ENCODE peak calls at places on chromosomes 1 and 21, in nine cellular contexts. Y, F, Z, C, S, Q, V, D and K are unnamed samples.
A peak's percentile ranks its signal among the peaks of the same experiment; 100 is the strongest.

GRCh38 chr1:203692565-203693470 is 66.2 kb downstream of the ATP2B4 start:
- DNase-seq in Y (no peak), Q (peak; percentile 8), D (no peak), C (peak; percentile 97), Z (peak; percentile 96), V (peak; percentile 86), S (peak; percentile 55), F (peak; percentile 86), K (peak; percentile 69)

GRCh38 chr1:58710190-58710589 is 10.3 kb upstream of the MYSM1 start:
- DNase-seq in V (no peak), F (no peak), Y (no peak), S (no peak), Q (no peak), Z (no peak), C (no peak), D (no peak), K (no peak)

GRCh38 chr1:58457023-58457635 is 89.4 kb downstream of the OMA1 start:
- DNase-seq in Q (no peak), V (no peak), Z (no peak), S (no peak), D (no peak), F (no peak), C (no peak), Y (no peak), K (no peak)

GRCh38 chr1:2128189-2128901 is 66.2 kb downstream of the FAAP20 start:
- DNase-seq in V (no peak), Z (no peak), Y (no peak), F (no peak), S (no peak), Q (no peak), C (no peak), D (no peak), K (no peak)

GRCh38 chr1:54227091-54227602 is 27.2 kb downstream of the MRPL37 start:
- DNase-seq in C (peak; percentile 91), Y (no peak), V (no peak), S (peak; percentile 31), D (peak; percentile 19), F (no peak), Q (no peak), Z (peak; percentile 51), K (peak; percentile 72)

GRCh38 chr1:229769006-229769405 is 143.0 kb downstream of the URB2 start:
- DNase-seq in S (no peak), Y (no peak), Q (no peak), C (no peak), Z (no peak), V (no peak), F (no peak), D (no peak), K (no peak)

GRCh38 chr1:27332536-27333281 is 9.1 kb upstream of the SYTL1 start:
- DNase-seq in Q (no peak), C (peak; percentile 64), Z (peak; percentile 16), Y (no peak), D (no peak), F (peak; percentile 53), V (peak; percentile 85), S (peak; percentile 69), K (no peak)

GRCh38 chr1:95049935-95050334 is 22.8 kb downstream of the ALG14 start:
- DNase-seq in F (no peak), Q (no peak), Z (no peak), S (no peak), Y (no peak), D (no peak), V (no peak), C (no peak), K (no peak)

GRCh38 chr1:94045465-94046056 is 75.4 kb downstream of the ABCA4 start:
- DNase-seq in Y (peak; percentile 72), S (peak; percentile 93), Z (peak; percentile 92), D (no peak), F (peak; percentile 91), C (peak; percentile 98), Q (peak; percentile 78), V (peak; percentile 63), K (peak; percentile 24)

GRCh38 chr21:44456915-44457736 is 1.8 kb downstream of the LRRC3 start:
- DNase-seq in D (no peak), C (no peak), V (no peak), Z (no peak), Q (no peak), S (no peak), Y (no peak), F (no peak), K (peak; percentile 39)

GRCh38 chr1:86933051-86933450 is 18.6 kb downstream of the HS2ST1 start:
- DNase-seq in D (no peak), S (no peak), F (no peak), V (no peak), C (no peak), Q (no peak), Z (no peak), Y (no peak), K (no peak)

GRCh38 chr1:202349263-202349928 is 897 bp downstream of the PPP1R12B start:
- DNase-seq in F (no peak), D (no peak), Z (peak; percentile 78), C (peak; percentile 78), S (no peak), Y (no peak), Q (peak; percentile 26), V (peak; percentile 66), K (no peak)

GRCh38 chr1:206741142-206741701 is 29.4 kb upstream of the IL19 start:
- DNase-seq in S (no peak), Q (no peak), F (no peak), Y (no peak), V (no peak), D (no peak), C (no peak), Z (no peak), K (no peak)

GRCh38 chr1:15799004-15799867 is 8.2 kb downstream of the UQCRHL start:
- DNase-seq in V (peak; percentile 41), C (peak; percentile 98), Y (no peak), F (no peak), Z (peak; percentile 96), Q (peak; percentile 65), D (peak; percentile 20), S (peak; percentile 93), K (no peak)
- H3K27ac ChIP-seq in V (no peak overlapping the region), C (peak overlapping the region; percentile 91), Y (no peak overlapping the region), F (no peak overlapping the region), Z (peak overlapping the region; percentile 81), Q (peak overlapping the region; percentile 56), D (no peak overlapping the region), S (peak overlapping the region; percentile 92), K (peak overlapping the region; percentile 79)

GRCh38 chr1:90045853-90046563 is 51.1 kb downstream of the ZNF326 start:
- DNase-seq in Y (peak; percentile 11), S (peak; percentile 10), D (no peak), V (peak; percentile 49), Q (no peak), C (peak; percentile 38), F (no peak), Z (peak; percentile 21), K (no peak)

GRCh38 chr1:90043573-90043972 is 48.7 kb downstream of the ZNF326 start:
- DNase-seq in V (no peak), Y (no peak), C (no peak), Q (no peak), S (no peak), F (no peak), D (no peak), Z (no peak), K (no peak)

GRCh38 chr1:90046635-90047034 is 51.7 kb downstream of the ZNF326 start:
- DNase-seq in V (no peak), Y (no peak), D (no peak), C (no peak), F (no peak), Q (no peak), Z (no peak), S (no peak), K (no peak)

DNA sequence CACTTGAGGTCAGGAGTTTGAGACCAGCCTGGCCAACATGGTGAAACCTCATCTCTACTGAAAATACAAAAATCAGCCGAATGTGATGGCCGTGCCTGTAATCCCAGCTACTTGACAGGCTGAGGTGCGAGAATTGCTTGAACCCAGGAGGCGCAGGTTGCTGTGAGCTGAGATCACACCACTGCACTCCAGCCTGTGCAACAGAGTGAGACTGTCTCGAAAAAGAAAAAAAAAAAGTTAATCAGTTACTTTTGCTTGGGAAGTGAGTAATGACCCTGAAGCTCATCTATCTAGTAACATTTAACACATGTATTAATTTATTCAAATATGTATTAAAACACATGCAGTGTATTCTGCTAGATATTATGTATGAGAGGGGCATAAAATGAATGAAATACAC is 49.4 kb downstream of the ZNF326 start:
- DNase-seq in C (no peak), F (no peak), V (no peak), Z (no peak), Y (no peak), D (no peak), Q (no peak), S (no peak), K (no peak)
- H3K27ac ChIP-seq in C (no peak overlapping the region), F (no peak overlapping the region), V (no peak overlapping the region), Z (no peak overlapping the region), Y (no peak overlapping the region), D (no peak overlapping the region), Q (no peak overlapping the region), S (no peak overlapping the region), K (no peak overlapping the region)

DNA sequence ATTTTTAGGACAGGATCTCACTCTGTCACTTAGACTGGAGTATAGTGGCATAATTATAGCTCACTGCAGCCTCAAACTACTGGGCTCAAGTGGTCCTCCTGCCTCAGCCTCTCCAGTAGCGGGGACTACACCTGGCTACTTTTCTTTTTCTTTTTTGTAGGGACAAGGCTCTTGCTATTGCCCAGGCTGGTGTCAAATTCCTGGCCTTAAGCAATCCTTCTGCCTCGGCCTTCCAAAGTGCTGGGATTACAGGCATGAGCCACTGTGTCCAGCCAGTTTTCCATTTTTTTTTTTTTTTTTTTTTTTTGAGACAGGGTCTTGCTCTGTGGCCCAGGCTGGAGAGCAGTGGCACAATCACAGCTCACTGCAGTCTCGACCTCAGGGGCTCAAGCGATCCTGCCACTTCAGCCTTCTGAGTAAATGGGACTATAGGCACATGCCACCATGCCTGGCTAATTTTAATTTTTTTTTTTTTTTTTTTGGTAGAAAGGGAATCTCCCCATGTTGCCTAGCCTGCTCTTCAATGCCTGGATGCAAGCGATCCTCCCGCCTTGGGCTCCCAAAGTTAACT is 20.6 kb upstream of the CEP85 start:
- DNase-seq in D (no peak), F (no peak), Y (no peak), S (no peak), Z (no peak), C (no peak), V (no peak), Q (no peak), K (no peak)
- H3K27ac ChIP-seq in D (no peak overlapping the region), F (no peak overlapping the region), Y (no peak overlapping the region), S (no peak overlapping the region), Z (no peak overlapping the region), C (no peak overlapping the region), V (no peak overlapping the region), Q (no peak overlapping the region), K (no peak overlapping the region)

DNA sequence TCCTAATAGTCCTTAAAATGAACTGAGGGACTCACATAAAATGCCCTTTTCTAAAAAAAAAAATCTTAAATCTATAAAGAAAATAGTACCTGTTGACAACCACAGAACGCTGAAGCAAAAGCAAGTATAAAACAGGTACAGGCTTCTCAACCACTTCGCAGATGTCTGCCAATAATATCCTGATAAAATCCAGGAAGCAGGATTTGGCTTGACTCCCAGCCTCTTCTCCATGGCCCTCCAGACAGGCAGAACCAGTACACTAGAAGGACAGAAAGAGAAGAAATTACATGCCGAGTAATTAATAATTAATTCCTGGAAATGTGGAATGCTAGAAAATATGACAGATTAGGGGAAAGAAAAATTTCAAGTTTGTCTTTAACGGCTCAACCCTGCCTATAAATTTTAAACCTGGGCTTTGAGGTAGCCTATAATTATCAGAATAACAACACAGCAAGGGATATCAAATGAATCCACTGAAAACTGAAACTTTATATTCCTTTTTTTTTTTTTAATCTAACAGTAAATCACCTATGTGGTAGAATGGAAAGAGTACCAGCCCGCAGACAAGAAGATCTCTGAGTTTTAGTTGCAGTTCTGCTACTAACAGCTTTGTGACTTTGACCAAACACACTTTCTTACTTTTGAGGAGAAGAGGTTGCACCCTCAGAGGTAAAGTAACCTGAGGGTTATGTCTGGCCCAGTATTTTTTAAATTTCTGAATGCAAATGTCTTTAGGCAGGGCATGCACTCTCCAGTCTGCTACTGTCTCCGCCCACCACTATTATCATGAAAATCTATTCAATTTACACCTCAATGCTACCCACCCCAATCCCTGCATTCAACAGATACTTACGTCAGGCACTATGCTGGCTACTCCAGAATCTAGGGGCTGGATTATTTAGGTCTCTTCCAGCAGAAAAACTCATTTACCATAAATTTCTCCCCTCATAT is 2.7 kb downstream of the KIAA0319L start:
- DNase-seq in C (no peak), Z (no peak), Q (peak; percentile 89), Y (no peak), F (no peak), D (no peak), V (no peak), S (no peak), K (no peak)
- H3K27ac ChIP-seq in C (peak overlapping the region; percentile 70), Z (no peak overlapping the region), Q (peak overlapping the region; percentile 40), Y (no peak overlapping the region), F (peak overlapping the region; percentile 37), D (no peak overlapping the region), V (no peak overlapping the region), S (no peak overlapping the region), K (no peak overlapping the region)